ENCODE peak calls at places on chromosomes 3 and 15, in eight cellular contexts. C, N, J, D, Y, A, B and G are unnamed samples.

GRCh38 chr15:60993008-60993407 is 236.1 kb downstream of the RORA start:
- DNase-seq in C (no peak), N (no peak), J (no peak), D (no peak), Y (no peak), A (no peak), B (peak; percentile 27), G (peak; percentile 45)

GRCh38 chr15:99361541-99362185 is 110.4 kb downstream of the LRRC28 start:
- DNase-seq in C (no peak), N (no peak), J (no peak), D (no peak), Y (peak; percentile 51), A (no peak), B (no peak), G (peak; percentile 62)

GRCh38 chr15:42111924-42112323 is 17.6 kb upstream of the PLA2G4D start:
- DNase-seq in C (no peak), N (no peak), J (no peak), D (no peak), Y (no peak), A (no peak), B (no peak), G (no peak)

GRCh38 chr3:187967982-187968381 is 186.0 kb upstream of the LPP start:
- DNase-seq in C (no peak), N (no peak), J (no peak), D (no peak), Y (peak; percentile 61), A (no peak), B (no peak), G (peak; percentile 62)

GRCh38 chr15:52674831-52675230 is 4.4 kb downstream of the ATOSA start:
- DNase-seq in C (no peak), N (no peak), J (no peak), D (no peak), Y (no peak), A (no peak), B (no peak), G (no peak)

GRCh38 chr3:176814252-176814651 is 383.0 kb downstream of the TBL1XR1 start:
- DNase-seq in C (peak; percentile 66), N (peak; percentile 47), J (no peak), D (peak; percentile 68), Y (peak; percentile 78), A (peak; percentile 43), B (peak; percentile 18), G (peak; percentile 72)

GRCh38 chr15:92608866-92609700 is 46.5 kb downstream of the FAM174B start:
- DNase-seq in C (no peak), N (no peak), J (no peak), D (no peak), Y (no peak), A (no peak), B (no peak), G (no peak)

GRCh38 chr3:111616417-111617105 is 21.4 kb upstream of the ZBED2 start:
- DNase-seq in C (no peak), N (no peak), J (peak; percentile 56), D (no peak), Y (peak; percentile 62), A (peak; percentile 49), B (no peak), G (peak; percentile 52)

GRCh38 chr3:12990306-12990705 is 82.9 kb downstream of the IQSEC1 start:
- DNase-seq in C (no peak), N (no peak), J (no peak), D (no peak), Y (peak; percentile 48), A (no peak), B (no peak), G (peak; percentile 31)

GRCh38 chr3:61794961-61795360 is 233.6 kb downstream of the PTPRG start:
- DNase-seq in C (no peak), N (no peak), J (no peak), D (no peak), Y (no peak), A (no peak), B (no peak), G (no peak)

GRCh38 chr15:87115795-87116194 is 1036.1 kb downstream of the AGBL1 start:
- DNase-seq in C (no peak), N (no peak), J (no peak), D (no peak), Y (no peak), A (no peak), B (no peak), G (no peak)

GRCh38 chr15:68059630-68060029 is 5.5 kb downstream of the PIAS1 start:
- DNase-seq in C (no peak), N (no peak), J (no peak), D (no peak), Y (no peak), A (no peak), B (no peak), G (no peak)

GRCh38 chr15:41811432-41812195 is 16.3 kb upstream of the JMJD7 start:
- DNase-seq in C (peak; percentile 87), N (peak; percentile 86), J (peak; percentile 64), D (peak; percentile 64), Y (peak; percentile 89), A (peak; percentile 88), B (peak; percentile 71), G (peak; percentile 91)

GRCh38 chr3:158810823-158811425 is 9.1 kb downstream of the MFSD1 start:
- DNase-seq in C (no peak), N (no peak), J (no peak), D (no peak), Y (no peak), A (no peak), B (no peak), G (no peak)

GRCh38 chr3:194749631-194750271 is 64.1 kb downstream of the FAM43A start:
- DNase-seq in C (no peak), N (no peak), J (no peak), D (no peak), Y (no peak), A (no peak), B (no peak), G (no peak)
- H3K27ac ChIP-seq in C (no peak overlapping the region), N (no peak overlapping the region), J (no peak overlapping the region), D (no peak overlapping the region), Y (no peak overlapping the region), A (no peak overlapping the region), B (no peak overlapping the region), G (no peak overlapping the region)

DNA sequence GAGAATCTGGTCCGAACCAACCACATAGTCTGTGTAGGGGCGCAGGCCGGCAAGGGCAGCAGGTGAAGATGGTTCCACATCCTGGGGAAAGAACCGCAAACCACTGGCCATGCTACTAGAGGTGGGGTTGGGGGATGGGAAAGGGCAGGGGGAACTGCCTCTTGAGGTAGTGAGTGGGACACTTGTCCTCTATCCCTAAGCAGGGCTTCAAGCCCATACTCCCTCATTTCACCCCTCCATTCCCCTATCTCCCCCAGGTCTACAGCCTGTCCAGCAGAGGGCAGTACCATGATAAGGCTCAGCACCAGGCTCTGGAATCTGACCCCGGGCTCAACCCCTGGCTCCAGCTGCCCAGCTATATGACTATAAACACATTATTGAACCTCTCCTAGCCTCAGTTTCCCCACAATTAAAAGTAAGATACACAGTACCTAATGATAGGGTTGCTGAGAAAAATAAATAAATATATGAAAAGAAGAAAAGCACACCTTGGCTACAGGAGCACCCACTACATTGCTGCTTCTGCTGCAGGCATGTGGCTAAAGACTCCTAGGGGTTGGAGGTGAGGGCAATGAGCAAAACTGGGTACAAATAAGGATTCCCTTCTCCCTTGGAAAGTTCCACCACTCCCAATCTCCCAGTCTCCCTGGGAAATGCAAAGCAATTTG is 6.3 kb downstream of the GORASP1 start:
- DNase-seq in C (peak; percentile 46), N (no peak), J (no peak), D (no peak), Y (peak; percentile 58), A (no peak), B (no peak), G (peak; percentile 67)
- H3K27ac ChIP-seq in C (no peak overlapping the region), N (no peak overlapping the region), J (no peak overlapping the region), D (no peak overlapping the region), Y (no peak overlapping the region), A (no peak overlapping the region), B (no peak overlapping the region), G (no peak overlapping the region)

DNA sequence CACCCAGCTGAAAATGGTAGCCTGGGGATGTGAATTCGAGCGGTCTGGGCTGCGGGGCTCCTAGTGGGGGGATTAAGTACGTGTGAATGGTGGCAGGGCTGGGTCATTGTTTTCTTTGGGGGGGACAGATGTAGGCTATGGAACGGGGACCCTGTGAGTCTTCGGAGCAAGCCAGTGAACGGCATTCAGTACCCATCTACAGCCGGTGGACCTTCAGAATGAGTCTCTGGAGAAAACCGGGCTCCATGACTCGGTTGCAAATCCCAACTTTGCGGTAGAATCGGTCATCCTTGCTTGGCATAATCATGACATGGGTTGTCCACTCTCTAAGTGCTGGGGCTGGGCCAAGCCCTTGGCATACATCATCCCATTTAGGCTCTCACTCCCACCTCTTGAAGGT is 7.2 kb upstream of the EOMES start:
- DNase-seq in C (no peak), N (no peak), J (no peak), D (no peak), Y (no peak), A (no peak), B (no peak), G (no peak)
- H3K27ac ChIP-seq in C (no peak overlapping the region), N (no peak overlapping the region), J (no peak overlapping the region), D (no peak overlapping the region), Y (no peak overlapping the region), A (no peak overlapping the region), B (no peak overlapping the region), G (no peak overlapping the region)

DNA sequence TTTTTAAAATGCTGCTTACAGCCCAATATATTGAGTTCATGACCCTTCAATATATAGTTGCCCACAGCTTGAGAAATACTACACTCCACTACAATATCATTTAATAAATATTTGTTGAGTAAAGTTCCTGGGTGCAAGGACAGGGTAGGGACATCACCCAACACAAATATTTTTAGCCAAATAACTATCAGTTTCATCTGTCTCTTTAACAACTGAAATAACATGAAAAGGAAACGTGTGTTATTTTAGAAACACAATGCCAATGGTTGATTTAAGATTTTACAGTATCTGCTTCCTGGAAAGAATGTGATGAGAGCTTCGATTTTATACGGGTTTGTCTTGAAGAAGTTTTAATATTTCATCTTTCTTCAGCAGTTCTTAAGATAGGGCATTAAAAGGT is 67.7 kb upstream of the CDV3 start:
- DNase-seq in C (no peak), N (no peak), J (no peak), D (no peak), Y (no peak), A (no peak), B (no peak), G (no peak)
- H3K27ac ChIP-seq in C (peak overlapping the region; percentile 36), N (no peak overlapping the region), J (no peak overlapping the region), D (no peak overlapping the region), Y (no peak overlapping the region), A (peak overlapping the region; percentile 52), B (no peak overlapping the region), G (no peak overlapping the region)

DNA sequence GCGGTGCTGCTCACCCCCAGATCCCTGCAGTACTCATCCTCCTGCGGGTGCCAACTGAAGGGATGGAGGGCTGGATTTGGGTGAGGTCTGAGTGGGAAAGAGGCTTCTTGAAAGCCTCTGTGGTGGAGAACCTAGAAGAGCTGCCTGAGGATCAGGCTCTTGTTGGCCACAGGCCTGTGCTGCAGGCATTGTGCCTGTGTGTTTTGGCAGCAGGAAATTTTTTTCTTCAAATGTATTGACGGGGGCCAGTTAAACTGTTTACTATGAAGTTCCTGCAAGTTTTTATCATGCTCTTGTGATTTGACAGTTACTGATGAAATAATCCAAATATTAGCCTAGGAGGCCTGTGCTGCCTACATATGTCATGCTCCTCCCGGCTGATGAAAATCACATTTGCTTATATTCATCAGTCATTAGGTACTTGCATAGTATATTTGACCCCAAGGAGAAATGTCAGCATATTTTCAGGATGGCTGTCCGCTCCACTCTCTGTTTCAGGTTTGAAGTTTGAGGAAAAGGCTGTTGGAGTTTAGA is 103.1 kb downstream of the THSD4 start:
- DNase-seq in C (no peak), N (no peak), J (no peak), D (no peak), Y (no peak), A (no peak), B (peak; percentile 37), G (no peak)
- H3K27ac ChIP-seq in C (no peak overlapping the region), N (no peak overlapping the region), J (no peak overlapping the region), D (no peak overlapping the region), Y (no peak overlapping the region), A (no peak overlapping the region), B (peak overlapping the region; percentile 81), G (no peak overlapping the region)

GRCh38 chr15:74891469-74891868 is 1.6 kb downstream of the MPI start:
- DNase-seq in C (peak; percentile 69), N (no peak), J (no peak), D (no peak), Y (peak; percentile 25), A (no peak), B (no peak), G (no peak)
- H3K27ac ChIP-seq in C (peak overlapping the region; percentile 50), N (peak overlapping the region; percentile 92), J (no peak overlapping the region), D (no peak overlapping the region), Y (no peak overlapping the region), A (no peak overlapping the region), B (no peak overlapping the region), G (no peak overlapping the region)